ENCODE peak calls at places on chromosomes 1 and 21, in ten cellular contexts. S is kidney epithelial cell, D is breast epithelium, H is lower leg skin, R is right atrium auricular region, Z is WERI-Rb-1, C is foreskin fibroblast, K is uterus, U is fibroblast of the aortic adventitia, L is esophagus squamous epithelium. N is an unnamed sample.

GRCh38 chr1:24901791-24902470 is 28.1 kb downstream of the RUNX3 start:
- DNase-seq in S (no peak), D (peak; percentile 7), H (peak; percentile 80), R (no peak), Z (no peak), C (no peak), K (peak; percentile 10), U (no peak), L (no peak), N (no peak)

GRCh38 chr1:226764533-226764932 is 25.5 kb upstream of the ITPKB start:
- DNase-seq in S (no peak), D (no peak), H (no peak), R (no peak), Z (no peak), C (no peak), K (no peak), U (no peak), L (no peak), N (no peak)

GRCh38 chr21:29939859-29940245 is at the start of gene GRIK1:
- DNase-seq in S (no peak), D (no peak), H (peak; percentile 82), R (no peak), Z (peak; percentile 81), C (peak; percentile 54), K (no peak), U (no peak), L (no peak), N (peak; percentile 13)

GRCh38 chr1:81192647-81193642 is 607.8 kb upstream of the ADGRL2 start:
- DNase-seq in S (no peak), D (no peak), H (no peak), R (no peak), Z (no peak), C (no peak), K (no peak), U (no peak), L (no peak), N (no peak)

GRCh38 chr1:2109581-2110021 is 59.4 kb downstream of the PRKCZ start:
- DNase-seq in S (no peak), D (no peak), H (no peak), R (no peak), Z (no peak), C (no peak), K (no peak), U (no peak), L (no peak), N (no peak)

GRCh38 chr1:51955797-51956527 is 34.5 kb downstream of the RAB3B start:
- DNase-seq in S (no peak), D (no peak), H (no peak), R (no peak), Z (no peak), C (no peak), K (no peak), U (no peak), L (no peak), N (no peak)

GRCh38 chr1:210624722-210625121 is 296.0 kb downstream of the HHAT start:
- DNase-seq in S (no peak), D (no peak), H (no peak), R (no peak), Z (no peak), C (no peak), K (no peak), U (no peak), L (no peak), N (no peak)

GRCh38 chr1:197890936-197891335 is 11.5 kb upstream of the C1orf53 start:
- DNase-seq in S (no peak), D (no peak), H (no peak), R (no peak), Z (no peak), C (no peak), K (no peak), U (no peak), L (no peak), N (no peak)

GRCh38 chr1:11523746-11524464 is 45.0 kb downstream of the DISP3 start:
- DNase-seq in S (no peak), D (no peak), H (peak; percentile 74), R (no peak), Z (peak; percentile 6), C (no peak), K (no peak), U (no peak), L (no peak), N (no peak)

GRCh38 chr1:201108614-201109013 is 3.6 kb downstream of the CACNA1S start:
- DNase-seq in S (no peak), D (no peak), H (no peak), R (no peak), Z (no peak), C (no peak), K (no peak), U (no peak), L (no peak), N (no peak)

GRCh38 chr1:150302338-150302737 is 8.7 kb downstream of the MRPS21 start:
- DNase-seq in S (no peak), D (no peak), H (peak; percentile 48), R (no peak), Z (no peak), C (no peak), K (no peak), U (no peak), L (no peak), N (no peak)

GRCh38 chr1:233520510-233521191 is 93.3 kb upstream of the KCNK1 start:
- DNase-seq in S (peak; percentile 58), D (no peak), H (no peak), R (no peak), Z (no peak), C (peak; percentile 1), K (no peak), U (peak; percentile 16), L (no peak), N (peak; percentile 26)

DNA sequence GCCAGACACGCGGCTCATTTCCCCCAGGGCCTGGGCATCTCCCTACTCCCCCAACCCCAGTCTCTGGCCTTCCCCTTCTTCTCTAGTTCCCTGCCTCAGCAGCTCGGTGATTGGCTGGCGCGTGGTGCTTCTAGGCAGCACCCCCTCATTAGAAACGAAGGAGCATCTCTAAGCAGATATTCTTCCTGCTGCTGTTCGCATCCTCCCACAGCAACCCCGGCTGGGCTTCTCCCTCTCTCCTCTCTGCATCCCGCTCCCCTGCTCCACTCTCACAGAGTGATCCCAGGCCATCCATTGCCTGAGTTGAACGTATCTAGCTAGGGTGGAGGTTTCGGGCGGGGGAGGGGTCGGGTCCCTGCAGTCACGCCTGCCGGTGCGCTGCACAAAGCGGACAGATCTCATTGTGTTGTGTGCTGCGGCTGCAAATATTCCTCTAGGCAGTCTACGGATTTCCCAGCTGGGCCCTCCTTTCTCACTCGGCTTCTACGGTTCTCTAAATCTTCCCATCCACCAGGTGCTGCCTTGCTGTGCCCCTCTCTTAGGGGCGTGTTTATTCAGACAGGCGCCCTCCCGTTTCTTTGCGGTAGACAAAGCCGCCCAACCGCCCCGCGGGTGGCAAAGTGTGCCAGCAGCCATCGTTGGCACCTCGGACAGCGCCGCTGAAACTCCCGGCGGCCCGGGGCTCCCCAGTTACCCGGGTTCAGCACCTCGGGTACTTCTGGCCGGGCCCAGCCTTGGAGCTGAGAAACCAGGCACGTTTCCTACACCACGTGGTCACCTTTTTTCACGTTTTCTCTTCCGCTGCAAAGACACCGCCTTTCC is 2.2 kb downstream of the CACNA1E start:
- DNase-seq in S (no peak), D (no peak), H (no peak), R (no peak), Z (no peak), C (no peak), K (no peak), U (no peak), L (no peak), N (no peak)
- H3K4me3 ChIP-seq in S (no peak overlapping the region), D (peak overlapping the region; percentile 11), H (no peak overlapping the region), R (no peak overlapping the region), Z (no peak overlapping the region), C (no peak overlapping the region), K (no peak overlapping the region), U (no peak overlapping the region), L (peak overlapping the region; percentile 21), N (no peak overlapping the region)

GRCh38 chr1:71950579-71950978 is 331.8 kb downstream of the NEGR1 start:
- DNase-seq in S (no peak), D (no peak), H (no peak), R (no peak), Z (no peak), C (no peak), K (no peak), U (no peak), L (no peak), N (no peak)
- TF ChIP-seq CTCF in S (no peak), D (no peak), H (no peak), R (no peak), Z (no peak), C (no peak), K (no peak), U (no peak), L (no peak), N (no peak)

GRCh38 chr1:155859234-155859829 is at the start of gene SYT11:
- DNase-seq in S (peak; percentile 74), D (peak; percentile 94), H (peak; percentile 99), R (peak; percentile 96), Z (peak; percentile 99), C (peak; percentile 98), K (peak; percentile 97), U (peak; percentile 95), L (peak; percentile 53), N (peak; percentile 96)

GRCh38 chr1:155860939-155861496 is 1.7 kb downstream of the SYT11 start:
- DNase-seq in S (no peak), D (no peak), H (no peak), R (no peak), Z (no peak), C (no peak), K (no peak), U (peak; percentile 38), L (no peak), N (peak; percentile 20)

GRCh38 chr1:155856975-155857930 is at the start of gene GON4L:
- DNase-seq in S (no peak), D (peak; percentile 84), H (peak; percentile 97), R (peak; percentile 88), Z (peak; percentile 96), C (peak; percentile 97), K (peak; percentile 89), U (peak; percentile 93), L (peak; percentile 60), N (peak; percentile 93)

GRCh38 chr1:155858805-155859233 is 548 bp upstream of the SYT11 start:
- DNase-seq in S (no peak), D (peak; percentile 25), H (no peak), R (peak; percentile 70), Z (peak; percentile 29), C (peak; percentile 59), K (peak; percentile 47), U (no peak), L (no peak), N (no peak)

GRCh38 chr1:155859881-155860841 is 794 bp downstream of the SYT11 start:
- DNase-seq in S (no peak), D (peak; percentile 37), H (peak; percentile 95), R (peak; percentile 91), Z (peak; percentile 97), C (peak; percentile 92), K (peak; percentile 90), U (peak; percentile 89), L (peak; percentile 4), N (peak; percentile 92)
- H3K4me3 ChIP-seq in S (peak overlapping the region; percentile 47), D (peak overlapping the region; percentile 64), H (no peak overlapping the region), R (peak overlapping the region; percentile 56), Z (peak overlapping the region; percentile 64), C (peak overlapping the region; percentile 81), K (peak overlapping the region; percentile 35), U (peak overlapping the region; percentile 69), L (peak overlapping the region; percentile 65), N (peak overlapping the region; percentile 56)

DNA sequence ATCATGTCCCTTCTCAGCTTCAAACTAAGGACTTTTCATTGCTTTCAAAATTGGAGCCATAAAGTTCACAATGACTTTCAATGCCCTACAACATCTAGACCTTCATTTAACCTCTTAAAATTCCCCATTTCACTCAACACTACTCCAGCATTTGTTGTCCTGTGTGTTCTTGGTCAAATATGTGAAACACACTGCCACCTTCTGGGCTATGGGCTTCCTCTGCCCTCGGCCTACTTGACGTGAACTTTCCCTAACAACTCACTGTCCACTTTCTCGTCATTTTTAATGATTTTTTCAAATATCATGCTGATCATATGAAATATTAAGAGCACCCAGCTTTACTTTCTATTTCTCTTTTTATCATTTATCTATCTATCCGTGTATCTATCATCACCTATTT is 2018.4 kb downstream of the NCAM2 start:
- DNase-seq in S (no peak), D (no peak), H (no peak), R (no peak), Z (peak; percentile 52), C (no peak), K (no peak), U (no peak), L (no peak), N (no peak)
- TF ChIP-seq CTCF in S (no peak), D (no peak), H (no peak), R (no peak), Z (peak; percentile 71), C (no peak), K (no peak), U (no peak), L (no peak), N (no peak)